ENCODE peak calls at places on chromosomes 11 and 22, in six cellular contexts. One of them, this sample, is unnamed.

GRCh38 chr11:37995886-37996285 is 1397.8 kb upstream of the RAG2 start:
- DNase-seq in OCI-LY7: no peak
- DNase-seq in Jurkat, Clone E6-1: no peak
- DNase-seq in heart left ventricle: no peak
- DNase-seq in coronary artery: no peak
- DNase-seq in H7: no peak
- DNase-seq in this sample: no peak

GRCh38 chr11:123569387-123569786 is 85.0 kb downstream of the SCN3B start:
- DNase-seq in OCI-LY7: no peak
- DNase-seq in Jurkat, Clone E6-1: no peak
- DNase-seq in heart left ventricle: no peak
- DNase-seq in coronary artery: no peak
- DNase-seq in H7: peak; percentile 42
- DNase-seq in this sample: no peak

GRCh38 chr11:61378713-61379313 is 13.6 kb upstream of the TMEM216 start:
- DNase-seq in OCI-LY7: no peak
- DNase-seq in Jurkat, Clone E6-1: no peak
- DNase-seq in heart left ventricle: peak; percentile 43
- DNase-seq in coronary artery: no peak
- DNase-seq in H7: no peak
- DNase-seq in this sample: peak; percentile 91

GRCh38 chr11:19239039-19239438 is 1.7 kb downstream of the E2F8 start:
- DNase-seq in OCI-LY7: peak; percentile 24
- DNase-seq in Jurkat, Clone E6-1: no peak
- DNase-seq in heart left ventricle: no peak
- DNase-seq in coronary artery: no peak
- DNase-seq in H7: no peak
- DNase-seq in this sample: no peak

GRCh38 chr11:37512156-37512780 is 914.2 kb upstream of the RAG2 start:
- DNase-seq in OCI-LY7: no peak
- DNase-seq in Jurkat, Clone E6-1: no peak
- DNase-seq in heart left ventricle: no peak
- DNase-seq in coronary artery: no peak
- DNase-seq in H7: no peak
- DNase-seq in this sample: no peak

GRCh38 chr22:20865331-20865730 is 6.5 kb downstream of the SNAP29 start:
- DNase-seq in OCI-LY7: no peak
- DNase-seq in Jurkat, Clone E6-1: no peak
- DNase-seq in heart left ventricle: no peak
- DNase-seq in coronary artery: no peak
- DNase-seq in H7: no peak
- DNase-seq in this sample: no peak

GRCh38 chr11:86523738-86524602 is 148.4 kb downstream of the ME3 start:
- DNase-seq in OCI-LY7: no peak
- DNase-seq in Jurkat, Clone E6-1: no peak
- DNase-seq in heart left ventricle: no peak
- DNase-seq in coronary artery: no peak
- DNase-seq in H7: no peak
- DNase-seq in this sample: peak; percentile 96

GRCh38 chr11:123560001-123560400 is 94.4 kb downstream of the SCN3B start:
- DNase-seq in OCI-LY7: no peak
- DNase-seq in Jurkat, Clone E6-1: no peak
- DNase-seq in heart left ventricle: peak; percentile 78
- DNase-seq in coronary artery: no peak
- DNase-seq in H7: no peak
- DNase-seq in this sample: peak; percentile 60

GRCh38 chr11:122235615-122236014 is 119.6 kb upstream of the BLID start:
- DNase-seq in OCI-LY7: no peak
- DNase-seq in Jurkat, Clone E6-1: no peak
- DNase-seq in heart left ventricle: peak; percentile 42
- DNase-seq in coronary artery: no peak
- DNase-seq in H7: no peak
- DNase-seq in this sample: peak; percentile 88

GRCh38 chr22:35524966-35525686 is 15.5 kb upstream of the RASD2 start:
- DNase-seq in OCI-LY7: no peak
- DNase-seq in Jurkat, Clone E6-1: no peak
- DNase-seq in heart left ventricle: peak; percentile 69
- DNase-seq in coronary artery: no peak
- DNase-seq in H7: no peak
- DNase-seq in this sample: no peak

GRCh38 chr11:96207459-96208449 is 135.2 kb downstream of the MAML2 start:
- DNase-seq in OCI-LY7: peak; percentile 57
- DNase-seq in Jurkat, Clone E6-1: peak; percentile 32
- DNase-seq in heart left ventricle: no peak
- DNase-seq in coronary artery: no peak
- DNase-seq in H7: no peak
- DNase-seq in this sample: no peak

GRCh38 chr11:118634435-118635236 is 27.2 kb downstream of the PHLDB1 start:
- DNase-seq in OCI-LY7: no peak
- DNase-seq in Jurkat, Clone E6-1: no peak
- DNase-seq in heart left ventricle: peak; percentile 86
- DNase-seq in coronary artery: peak; percentile 88
- DNase-seq in H7: peak; percentile 98
- DNase-seq in this sample: peak; percentile 76

GRCh38 chr11:101974255-101974654 is 57.9 kb upstream of the ANGPTL5 start:
- DNase-seq in OCI-LY7: no peak
- DNase-seq in Jurkat, Clone E6-1: no peak
- DNase-seq in heart left ventricle: no peak
- DNase-seq in coronary artery: no peak
- DNase-seq in H7: no peak
- DNase-seq in this sample: no peak

GRCh38 chr11:61333638-61334433 is 808 bp downstream of the TKFC start:
- DNase-seq in OCI-LY7: no peak
- DNase-seq in Jurkat, Clone E6-1: peak; percentile 62
- DNase-seq in heart left ventricle: no peak
- DNase-seq in coronary artery: no peak
- DNase-seq in H7: no peak
- DNase-seq in this sample: no peak

GRCh38 chr22:26681395-26681821 is 24.0 kb downstream of the MIAT start:
- DNase-seq in OCI-LY7: no peak
- DNase-seq in Jurkat, Clone E6-1: no peak
- DNase-seq in heart left ventricle: no peak
- DNase-seq in coronary artery: no peak
- DNase-seq in H7: peak; percentile 68
- DNase-seq in this sample: peak; percentile 74

GRCh38 chr11:93526691-93527583 is 16.3 kb downstream of the SMCO4 start:
- DNase-seq in OCI-LY7: peak; percentile 49
- DNase-seq in Jurkat, Clone E6-1: peak; percentile 78
- DNase-seq in heart left ventricle: no peak
- DNase-seq in coronary artery: no peak
- DNase-seq in H7: no peak
- DNase-seq in this sample: no peak

GRCh38 chr11:110832080-110832479 is 119.8 kb upstream of the ARHGAP20 start:
- DNase-seq in OCI-LY7: no peak
- DNase-seq in Jurkat, Clone E6-1: no peak
- DNase-seq in heart left ventricle: no peak
- DNase-seq in coronary artery: no peak
- DNase-seq in H7: no peak
- DNase-seq in this sample: no peak

GRCh38 chr11:100863080-100863581 is 176.0 kb downstream of the ARHGAP42 start:
- DNase-seq in OCI-LY7: no peak
- DNase-seq in Jurkat, Clone E6-1: peak; percentile 37
- DNase-seq in heart left ventricle: peak; percentile 47
- DNase-seq in coronary artery: no peak
- DNase-seq in H7: no peak
- DNase-seq in this sample: peak; percentile 95

GRCh38 chr11:7272373-7272772 is 20.7 kb downstream of the SYT9 start:
- DNase-seq in OCI-LY7: no peak
- DNase-seq in Jurkat, Clone E6-1: no peak
- DNase-seq in heart left ventricle: no peak
- DNase-seq in coronary artery: no peak
- DNase-seq in H7: no peak
- DNase-seq in this sample: no peak

GRCh38 chr11:43508511-43508918 is 149.8 kb downstream of the TTC17 start:
- DNase-seq in OCI-LY7: no peak
- DNase-seq in Jurkat, Clone E6-1: no peak
- DNase-seq in heart left ventricle: no peak
- DNase-seq in coronary artery: no peak
- DNase-seq in H7: no peak
- DNase-seq in this sample: peak; percentile 40

GRCh38 chr11:32071811-32072210 is 19.1 kb upstream of the RCN1 start:
- DNase-seq in OCI-LY7: no peak
- DNase-seq in Jurkat, Clone E6-1: no peak
- DNase-seq in heart left ventricle: no peak
- DNase-seq in coronary artery: no peak
- DNase-seq in H7: peak; percentile 30
- DNase-seq in this sample: peak; percentile 70

GRCh38 chr11:67027943-67028542 is 5.1 kb downstream of the SYT12 start:
- DNase-seq in OCI-LY7: peak; percentile 73
- DNase-seq in Jurkat, Clone E6-1: no peak
- DNase-seq in heart left ventricle: no peak
- DNase-seq in coronary artery: no peak
- DNase-seq in H7: peak; percentile 57
- DNase-seq in this sample: no peak

GRCh38 chr22:22865311-22866072 is 22.1 kb upstream of the IGLL5 start:
- DNase-seq in OCI-LY7: peak; percentile 99
- DNase-seq in Jurkat, Clone E6-1: peak; percentile 97
- DNase-seq in heart left ventricle: no peak
- DNase-seq in coronary artery: no peak
- DNase-seq in H7: no peak
- DNase-seq in this sample: no peak

GRCh38 chr11:69232821-69233760 is 60.9 kb upstream of the MYEOV start:
- DNase-seq in OCI-LY7: no peak
- DNase-seq in Jurkat, Clone E6-1: no peak
- DNase-seq in heart left ventricle: no peak
- DNase-seq in coronary artery: peak; percentile 29
- DNase-seq in H7: no peak
- DNase-seq in this sample: no peak
- H3K4me3 ChIP-seq in OCI-LY7: no peak overlapping the region
- H3K4me3 ChIP-seq in Jurkat, Clone E6-1: no peak overlapping the region
- H3K4me3 ChIP-seq in heart left ventricle: no peak overlapping the region
- H3K4me3 ChIP-seq in coronary artery: no peak overlapping the region
- H3K4me3 ChIP-seq in H7: no peak overlapping the region
- H3K4me3 ChIP-seq in this sample: no peak overlapping the region

GRCh38 chr11:62687508-62688396 is 1.6 kb downstream of the LRRN4CL start:
- DNase-seq in OCI-LY7: no peak
- DNase-seq in Jurkat, Clone E6-1: no peak
- DNase-seq in heart left ventricle: peak; percentile 51
- DNase-seq in coronary artery: no peak
- DNase-seq in H7: peak; percentile 71
- DNase-seq in this sample: no peak
- H3K4me3 ChIP-seq in OCI-LY7: no peak overlapping the region
- H3K4me3 ChIP-seq in Jurkat, Clone E6-1: no peak overlapping the region
- H3K4me3 ChIP-seq in heart left ventricle: peak overlapping the region; percentile 50
- H3K4me3 ChIP-seq in coronary artery: peak overlapping the region; percentile 39
- H3K4me3 ChIP-seq in H7: no peak overlapping the region
- H3K4me3 ChIP-seq in this sample: no peak overlapping the region

DNA sequence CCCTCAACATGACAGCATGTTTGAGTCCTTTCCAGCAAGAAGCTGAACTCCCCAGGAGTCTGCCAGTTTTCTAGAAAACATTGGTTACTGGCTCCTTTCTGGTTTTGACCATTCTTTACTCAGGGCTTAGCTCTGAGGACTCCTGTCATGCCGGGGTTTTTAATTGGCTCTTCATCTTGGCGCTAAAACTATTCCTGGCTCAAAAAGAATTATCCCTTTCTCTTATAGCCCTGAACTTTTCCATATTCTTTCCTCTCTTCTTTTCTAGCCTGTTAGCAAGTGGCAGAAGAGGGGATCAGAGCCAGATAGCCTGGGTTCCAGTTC is 59.7 kb downstream of the TRAF6 start:
- DNase-seq in OCI-LY7: no peak
- DNase-seq in Jurkat, Clone E6-1: no peak
- DNase-seq in heart left ventricle: no peak
- DNase-seq in coronary artery: no peak
- DNase-seq in H7: no peak
- DNase-seq in this sample: no peak
- H3K4me3 ChIP-seq in OCI-LY7: peak overlapping the region; percentile 7
- H3K4me3 ChIP-seq in Jurkat, Clone E6-1: no peak overlapping the region
- H3K4me3 ChIP-seq in heart left ventricle: peak overlapping the region; percentile 25
- H3K4me3 ChIP-seq in coronary artery: peak overlapping the region; percentile 51
- H3K4me3 ChIP-seq in H7: no peak overlapping the region
- H3K4me3 ChIP-seq in this sample: no peak overlapping the region

GRCh38 chr22:40335358-40335757 is 10.9 kb upstream of the ADSL start:
- DNase-seq in OCI-LY7: no peak
- DNase-seq in Jurkat, Clone E6-1: no peak
- DNase-seq in heart left ventricle: no peak
- DNase-seq in coronary artery: no peak
- DNase-seq in H7: no peak
- DNase-seq in this sample: no peak
- H3K4me3 ChIP-seq in OCI-LY7: no peak overlapping the region
- H3K4me3 ChIP-seq in Jurkat, Clone E6-1: no peak overlapping the region
- H3K4me3 ChIP-seq in heart left ventricle: no peak overlapping the region
- H3K4me3 ChIP-seq in coronary artery: no peak overlapping the region
- H3K4me3 ChIP-seq in H7: no peak overlapping the region
- H3K4me3 ChIP-seq in this sample: no peak overlapping the region

GRCh38 chr22:38261478-38261803 is 11.4 kb downstream of the TMEM184B start:
- DNase-seq in OCI-LY7: no peak
- DNase-seq in Jurkat, Clone E6-1: no peak
- DNase-seq in heart left ventricle: no peak
- DNase-seq in coronary artery: no peak
- DNase-seq in H7: no peak
- DNase-seq in this sample: no peak
- H3K4me3 ChIP-seq in OCI-LY7: no peak overlapping the region
- H3K4me3 ChIP-seq in Jurkat, Clone E6-1: no peak overlapping the region
- H3K4me3 ChIP-seq in heart left ventricle: no peak overlapping the region
- H3K4me3 ChIP-seq in coronary artery: peak overlapping the region; percentile 42
- H3K4me3 ChIP-seq in H7: no peak overlapping the region
- H3K4me3 ChIP-seq in this sample: no peak overlapping the region

DNA sequence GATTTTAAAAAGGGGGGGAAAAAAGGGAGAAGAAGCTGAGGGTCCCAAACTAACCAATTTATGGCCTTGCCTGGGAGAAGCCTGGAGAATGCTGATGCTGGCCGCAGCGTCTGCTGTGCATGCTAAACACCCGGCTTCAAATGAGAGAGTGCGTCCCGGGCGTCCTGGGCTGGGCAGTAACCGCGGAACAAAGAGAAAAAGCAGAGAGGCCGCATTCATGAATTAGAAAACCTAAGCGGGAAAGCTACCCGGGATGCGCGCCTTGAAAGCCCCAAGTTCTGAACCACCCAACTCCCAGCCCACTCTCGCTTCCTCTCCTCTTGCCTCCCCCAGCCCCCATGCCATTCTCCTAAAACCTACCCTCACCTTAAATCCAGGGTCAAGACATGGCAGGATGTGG is 6.5 kb downstream of the MN1 start:
- DNase-seq in OCI-LY7: no peak
- DNase-seq in Jurkat, Clone E6-1: no peak
- DNase-seq in heart left ventricle: peak; percentile 16
- DNase-seq in coronary artery: peak; percentile 70
- DNase-seq in H7: no peak
- DNase-seq in this sample: no peak
- H3K4me3 ChIP-seq in OCI-LY7: no peak overlapping the region
- H3K4me3 ChIP-seq in Jurkat, Clone E6-1: no peak overlapping the region
- H3K4me3 ChIP-seq in heart left ventricle: peak overlapping the region; percentile 83
- H3K4me3 ChIP-seq in coronary artery: peak overlapping the region; percentile 98
- H3K4me3 ChIP-seq in H7: peak overlapping the region; percentile 22
- H3K4me3 ChIP-seq in this sample: peak overlapping the region; percentile 32